ENCODE peak calls at places on chromosomes 6 and 20, in ten cellular contexts. U, S, W, C, L, E, B, R, N and D are unnamed samples.

GRCh38 chr6:29631860-29632731 is 887 bp downstream of the GABBR1 start:
- DNase-seq in U (peak), S (peak), C (peak), R (peak), E (peak), L (peak), N (peak), W (no peak), B (no peak), D (no peak)

GRCh38 chr6:147641511-147641910 is 133.0 kb downstream of the SAMD5 start:
- DNase-seq in C (no peak), L (no peak), E (no peak), U (no peak), N (no peak), B (no peak), S (peak), R (no peak), W (no peak), D (no peak)

GRCh38 chr20:49165611-49166010 is 22.5 kb downstream of the STAU1 start:
- DNase-seq in L (no peak), E (no peak), C (no peak), U (no peak), R (no peak), B (no peak), N (no peak), S (no peak), W (no peak), D (no peak)

GRCh38 chr6:144156334-144156733 is 6.0 kb downstream of the STX11 start:
- DNase-seq in R (no peak), L (no peak), N (no peak), S (no peak), B (peak), W (peak), U (no peak), E (no peak), C (no peak), D (no peak)

GRCh38 chr6:117494283-117494682 is 11.8 kb downstream of the DCBLD1 start:
- DNase-seq in R (no peak), B (no peak), W (peak), C (no peak), U (no peak), E (no peak), N (no peak), L (no peak), S (no peak), D (no peak)

GRCh38 chr20:52446421-52447231 is 255.0 kb upstream of the ZFP64 start:
- DNase-seq in U (no peak), S (peak), N (peak), W (no peak), B (no peak), E (no peak), C (no peak), R (no peak), L (no peak), D (no peak)

GRCh38 chr6:25369450-25370086 is 90.4 kb downstream of the CARMIL1 start:
- DNase-seq in B (no peak), N (peak), E (no peak), W (no peak), C (no peak), S (no peak), U (no peak), L (no peak), R (no peak), D (no peak)

GRCh38 chr6:135424385-135424784 is 73.2 kb downstream of the AHI1 start:
- DNase-seq in S (no peak), W (no peak), E (no peak), U (no peak), C (no peak), B (no peak), R (no peak), N (no peak), L (no peak), D (no peak)

GRCh38 chr20:37994512-37994911 is 38.7 kb downstream of the TTI1 start:
- DNase-seq in L (no peak), S (peak), B (no peak), W (no peak), N (peak), U (no peak), C (no peak), R (no peak), E (no peak), D (no peak)

GRCh38 chr6:33744001-33744848 is 2.5 kb downstream of the IP6K3 start:
- DNase-seq in S (peak), L (peak), B (peak), R (peak), N (peak), U (peak), W (peak), C (peak), E (peak), D (no peak)

GRCh38 chr6:30830438-30830837 is 53.9 kb upstream of the DDR1 start:
- DNase-seq in S (no peak), C (no peak), E (no peak), B (no peak), U (no peak), N (no peak), L (no peak), W (peak), R (no peak), D (no peak)

GRCh38 chr6:145699462-145699861 is 35.9 kb downstream of the EPM2A start:
- DNase-seq in E (no peak), R (no peak), W (no peak), S (peak), C (no peak), B (no peak), U (no peak), L (no peak), N (peak), D (no peak)

GRCh38 chr6:43086022-43086658 is 10.0 kb downstream of the PTK7 start:
- DNase-seq in B (no peak), E (no peak), C (no peak), L (peak), W (no peak), S (no peak), N (peak), R (no peak), U (no peak), D (no peak)

GRCh38 chr20:50625986-50626677 is 65.2 kb downstream of the RIPOR3 start:
- DNase-seq in L (peak), N (peak), U (no peak), B (no peak), R (no peak), W (peak), C (peak), E (no peak), S (peak), D (no peak)

GRCh38 chr6:169545956-169546355 is 155.9 kb downstream of the WDR27 start:
- DNase-seq in W (no peak), S (peak), L (no peak), N (peak), C (no peak), U (no peak), B (no peak), R (no peak), E (no peak), D (no peak)

GRCh38 chr20:46811328-46812084 is 83.1 kb upstream of the EYA2 start:
- DNase-seq in B (no peak), E (no peak), L (no peak), W (no peak), S (no peak), R (no peak), U (no peak), N (no peak), C (peak), D (no peak)

GRCh38 chr6:15266423-15266996 is 20.6 kb downstream of the JARID2 start:
- DNase-seq in B (no peak), W (peak), S (no peak), L (no peak), C (peak), R (no peak), N (no peak), U (no peak), E (no peak), D (no peak)

GRCh38 chr6:41581381-41581991 is 35.3 kb downstream of the FOXP4 start:
- DNase-seq in C (no peak), E (no peak), L (no peak), N (peak), S (peak), R (no peak), B (no peak), W (peak), U (no peak), D (no peak)

GRCh38 chr20:52087471-52087870 is 104.1 kb downstream of the ZFP64 start:
- DNase-seq in B (no peak), S (no peak), R (no peak), E (no peak), W (no peak), L (no peak), N (no peak), U (no peak), C (no peak), D (no peak)